ENCODE peak calls at places on chromosome 5, in four cellular contexts. T, O, L and N are unnamed samples.

GRCh38 chr5:141742866-141743651 is 61.0 kb upstream of the ARAP3 start:
- DNase-seq in T (no peak), O (no peak), L (no peak), N (no peak)

GRCh38 chr5:117054808-117055398 is 480.3 kb upstream of the SEMA6A start:
- DNase-seq in T (no peak), O (no peak), L (no peak), N (no peak)

GRCh38 chr5:142324377-142324870 is 397 bp downstream of the SPRY4 start:
- DNase-seq in T (no peak), O (no peak), L (no peak), N (no peak)

GRCh38 chr5:11182441-11183080 is 421.5 kb upstream of the DAP start:
- DNase-seq in T (no peak), O (no peak), L (no peak), N (no peak)

GRCh38 chr5:7991125-7991821 is 122.3 kb downstream of the MTRR start:
- DNase-seq in T (no peak), O (no peak), L (no peak), N (no peak)

GRCh38 chr5:108216890-108217289 is 165.0 kb downstream of the FBXL17 start:
- DNase-seq in T (no peak), O (no peak), L (no peak), N (no peak)

GRCh38 chr5:43152946-43153345 is 32.2 kb downstream of the ZNF131 start:
- DNase-seq in T (no peak), O (no peak), L (no peak), N (no peak)

GRCh38 chr5:77076961-77077820 is 9.9 kb downstream of the ZBED3 start:
- DNase-seq in T (no peak), O (peak; percentile 57), L (peak; percentile 32), N (peak; percentile 55)

GRCh38 chr5:151298063-151298462 is 5.5 kb downstream of the SLC36A3 start:
- DNase-seq in T (no peak), O (no peak), L (no peak), N (peak; percentile 60)

GRCh38 chr5:131545856-131546255 is 89.2 kb downstream of the RAPGEF6 start:
- DNase-seq in T (no peak), O (no peak), L (no peak), N (no peak)

GRCh38 chr5:9467199-9468069 is 78.4 kb downstream of the SEMA5A start:
- DNase-seq in T (peak; percentile 74), O (no peak), L (no peak), N (no peak)

GRCh38 chr5:139415221-139415861 is 11.5 kb upstream of the SPATA24 start:
- DNase-seq in T (no peak), O (no peak), L (no peak), N (no peak)

GRCh38 chr5:115168829-115169391 is 798 bp downstream of the TRIM36 start:
- DNase-seq in T (no peak), O (no peak), L (no peak), N (no peak)

GRCh38 chr5:178793156-178793555 is 62.7 kb upstream of the ZNF354A start:
- DNase-seq in T (no peak), O (no peak), L (no peak), N (no peak)

GRCh38 chr5:43685271-43685950 is 82.4 kb downstream of the NNT start:
- DNase-seq in T (no peak), O (no peak), L (no peak), N (no peak)

GRCh38 chr5:78677777-78678668 is 29.5 kb upstream of the LHFPL2 start:
- DNase-seq in T (peak; percentile 64), O (no peak), L (no peak), N (no peak)

GRCh38 chr5:76546497-76547102 is 76.6 kb downstream of the F2RL2 start:
- DNase-seq in T (no peak), O (no peak), L (no peak), N (no peak)

GRCh38 chr5:115948013-115948605 is 14.2 kb upstream of the LVRN start:
- DNase-seq in T (peak; percentile 50), O (no peak), L (no peak), N (no peak)

GRCh38 chr5:80216753-80217596 is 38.9 kb downstream of the SERINC5 start:
- DNase-seq in T (peak; percentile 23), O (no peak), L (peak; percentile 18), N (no peak)

GRCh38 chr5:174355208-174355612 is 309.7 kb downstream of the NSG2 start:
- DNase-seq in T (no peak), O (no peak), L (no peak), N (no peak)

GRCh38 chr5:37755581-37755980 is 84.3 kb downstream of the GDNF start:
- DNase-seq in T (no peak), O (no peak), L (no peak), N (no peak)

GRCh38 chr5:87139795-87140194 is 127.9 kb upstream of the RASA1 start:
- DNase-seq in T (no peak), O (no peak), L (no peak), N (no peak)

GRCh38 chr5:157029457-157029856 is 29.5 kb downstream of the HAVCR1 start:
- DNase-seq in T (no peak), O (no peak), L (no peak), N (no peak)

DNA sequence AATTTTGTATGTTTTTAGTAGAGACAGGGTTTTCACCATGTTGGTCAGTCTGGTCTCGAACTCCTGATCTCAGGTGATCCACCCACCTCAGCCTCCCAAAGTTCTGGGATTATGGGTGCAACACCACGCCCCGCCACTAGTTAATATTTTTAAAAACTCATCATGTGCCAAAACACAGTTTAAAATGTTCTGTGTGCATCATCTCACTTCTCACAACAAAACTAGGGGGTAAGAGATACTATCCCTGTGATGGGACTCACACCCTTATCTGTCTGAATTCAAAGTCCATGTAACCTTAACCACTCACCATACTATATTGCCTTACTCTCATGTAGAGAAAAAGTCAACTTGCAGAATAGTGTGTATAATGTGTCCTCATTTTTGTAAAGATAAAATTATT is 2.6 kb downstream of the PKD2L2 start:
- DNase-seq in T (no peak), O (no peak), L (no peak), N (no peak)
- TF ChIP-seq CTCF in T (no peak), O (no peak), L (no peak), N (peak; percentile 48)

GRCh38 chr5:155282503-155283107 is 269.1 kb downstream of the KIF4B start:
- DNase-seq in T (no peak), O (no peak), L (no peak), N (no peak)
- TF ChIP-seq CTCF in T (no peak), O (no peak), L (no peak), N (no peak)

DNA sequence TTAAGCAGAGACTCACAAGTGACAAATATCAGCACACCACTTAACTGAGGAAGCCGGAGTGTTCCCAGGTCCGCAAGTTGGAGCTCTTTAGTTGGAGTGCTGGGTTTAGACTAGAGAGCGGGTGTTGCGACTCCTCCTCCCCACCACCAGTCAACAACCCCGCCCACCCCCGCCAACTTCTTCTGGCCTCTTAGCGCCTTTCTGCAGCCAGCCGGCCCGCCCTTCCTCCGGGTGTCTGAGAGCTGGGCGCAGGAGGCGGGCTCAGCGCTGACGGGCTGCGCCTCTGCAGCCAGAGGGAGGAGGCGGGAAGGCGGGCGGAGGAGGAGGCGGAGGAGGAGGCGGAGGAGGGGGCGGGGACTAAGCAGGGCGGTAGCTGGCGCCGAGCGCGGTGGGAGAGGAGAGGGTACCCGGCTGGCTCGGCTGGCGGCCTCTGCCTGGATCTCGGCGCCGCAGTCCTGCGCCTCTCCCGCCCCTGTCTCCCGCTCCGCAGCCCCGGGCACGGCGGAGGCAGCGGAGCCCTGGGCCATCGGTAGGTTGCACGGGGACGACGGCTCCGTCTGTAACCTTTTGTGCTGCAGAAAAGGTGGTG is at the start of gene MACIR:
- DNase-seq in T (peak; percentile 95), O (peak; percentile 84), L (peak; percentile 93), N (peak; percentile 93)
- TF ChIP-seq CTCF in T (no peak), O (no peak), L (no peak), N (no peak)

GRCh38 chr5:57176350-57176857 is 2.5 kb downstream of the GPBP1 start:
- DNase-seq in T (no peak), O (no peak), L (no peak), N (no peak)

GRCh38 chr5:57174128-57174849 is 430 bp downstream of the GPBP1 start:
- DNase-seq in T (peak; percentile 28), O (peak; percentile 49), L (peak; percentile 42), N (no peak)

GRCh38 chr5:57175586-57175985 is 1.7 kb downstream of the GPBP1 start:
- DNase-seq in T (no peak), O (no peak), L (peak; percentile 37), N (no peak)

GRCh38 chr5:57173318-57174127 is at the start of gene GPBP1:
- DNase-seq in T (peak; percentile 99), O (peak; percentile 98), L (peak; percentile 96), N (peak; percentile 99)

DNA sequence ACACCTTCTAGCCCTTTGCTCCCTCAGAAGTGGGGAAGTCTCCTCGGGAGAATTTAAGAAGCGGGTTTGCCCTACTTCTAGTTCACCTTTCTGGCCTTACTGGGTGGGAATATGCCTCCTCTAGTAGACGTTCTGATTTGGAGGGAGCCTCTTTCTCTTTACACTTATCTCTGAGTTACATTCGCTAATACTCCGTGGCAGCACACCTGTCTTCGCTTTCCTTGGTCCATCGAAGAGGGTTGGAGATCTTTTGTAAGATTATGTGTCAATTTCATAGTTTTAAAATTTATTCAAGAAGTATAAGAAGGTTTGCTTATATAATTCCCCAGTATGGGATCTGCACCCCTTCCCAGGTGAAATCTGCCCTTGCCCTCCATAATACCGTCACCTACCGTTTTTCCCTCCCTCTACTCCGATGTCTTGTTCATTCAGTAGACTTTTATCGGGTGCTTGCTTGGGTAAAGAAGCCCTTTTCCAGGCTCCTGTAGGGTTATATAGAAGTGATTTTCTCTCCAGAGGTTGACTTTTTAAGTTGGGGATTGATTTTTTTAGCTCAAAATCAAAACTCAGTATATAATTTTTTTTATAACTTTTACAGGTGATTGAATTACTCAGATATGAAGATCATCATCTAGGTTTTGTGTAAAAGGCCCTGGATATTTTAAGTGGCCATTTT is 1.1 kb downstream of the GPBP1 start:
- DNase-seq in T (no peak), O (no peak), L (no peak), N (no peak)
- TF ChIP-seq CTCF in T (no peak), O (no peak), L (no peak), N (no peak)

GRCh38 chr5:83564069-83564749 is 92.7 kb downstream of the VCAN start:
- DNase-seq in T (no peak), O (no peak), L (no peak), N (no peak)
- TF ChIP-seq CTCF in T (no peak), O (peak; percentile 71), L (peak; percentile 67), N (peak; percentile 74)

DNA sequence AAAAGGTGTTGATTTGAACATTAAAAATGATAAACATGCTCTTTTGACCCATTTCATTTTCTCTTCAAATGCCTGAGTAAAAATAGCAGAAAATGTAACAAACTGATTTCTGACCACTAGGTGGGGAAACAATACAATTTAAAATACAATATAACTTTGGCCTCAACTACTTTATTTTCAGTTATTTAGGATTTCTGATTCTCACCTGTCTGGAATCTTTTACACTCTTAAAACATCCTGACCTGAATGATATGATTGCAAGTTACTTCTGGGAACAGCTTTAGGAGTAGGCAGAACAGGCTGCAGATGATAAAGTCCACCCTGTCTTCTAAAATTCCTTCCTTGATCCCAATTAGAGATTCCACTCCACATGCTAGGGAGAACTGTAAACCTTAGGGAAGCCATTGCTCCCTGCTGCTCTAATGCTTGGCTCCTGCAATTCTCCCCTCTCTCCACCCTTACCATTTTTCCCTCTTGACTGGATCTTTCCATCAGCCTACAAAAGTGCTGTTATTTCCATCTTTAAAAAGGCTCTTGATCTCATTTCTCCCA is 70.3 kb downstream of the FYB1 start:
- DNase-seq in T (no peak), O (no peak), L (no peak), N (no peak)
- TF ChIP-seq CTCF in T (no peak), O (no peak), L (peak; percentile 66), N (peak; percentile 64)